ENCODE peak calls at places on chromosomes 16 and 17, in nine cellular contexts. One of them, this sample, is unnamed.

GRCh38 chr16:28182183-28182582 is 29.6 kb downstream of the XPO6 start:
- DNase-seq in RCC 7860: peak
- DNase-seq in iris pigment epithelial cell: no peak
- DNase-seq in stimulated activated CD8-positive, alpha-beta memory T cell treated with anti-CD3 and anti-CD28 coated beads, Interleukin-12 subunit alpha, Interleukin-12 subunit beta, amount 100 ng/mL, for 4 hours: peak
- DNase-seq in C1 segment of cervical spinal cord: no peak
- DNase-seq in activated CD4-positive, CD25-positive, alpha-beta regulatory T cell: no peak
- DNase-seq in AG04450: no peak
- DNase-seq in HuH-7.5: no peak
- DNase-seq in naive thymus-derived CD4-positive, alpha-beta T cell: no peak
- DNase-seq in this sample: no peak

GRCh38 chr16:57898961-57899360 is 72.0 kb downstream of the CNGB1 start:
- DNase-seq in HuH-7.5: no peak
- DNase-seq in naive thymus-derived CD4-positive, alpha-beta T cell: no peak
- DNase-seq in RCC 7860: peak
- DNase-seq in iris pigment epithelial cell: no peak
- DNase-seq in stimulated activated CD8-positive, alpha-beta memory T cell treated with anti-CD3 and anti-CD28 coated beads, Interleukin-12 subunit alpha, Interleukin-12 subunit beta, amount 100 ng/mL, for 4 hours: no peak
- DNase-seq in activated CD4-positive, CD25-positive, alpha-beta regulatory T cell: no peak
- DNase-seq in AG04450: no peak
- DNase-seq in C1 segment of cervical spinal cord: no peak
- DNase-seq in this sample: no peak

GRCh38 chr17:45790296-45790922 is 6.3 kb downstream of the CRHR1 start:
- DNase-seq in HuH-7.5: no peak
- DNase-seq in AG04450: no peak
- DNase-seq in C1 segment of cervical spinal cord: no peak
- DNase-seq in RCC 7860: no peak
- DNase-seq in iris pigment epithelial cell: no peak
- DNase-seq in stimulated activated CD8-positive, alpha-beta memory T cell treated with anti-CD3 and anti-CD28 coated beads, Interleukin-12 subunit alpha, Interleukin-12 subunit beta, amount 100 ng/mL, for 4 hours: no peak
- DNase-seq in activated CD4-positive, CD25-positive, alpha-beta regulatory T cell: no peak
- DNase-seq in naive thymus-derived CD4-positive, alpha-beta T cell: no peak
- DNase-seq in this sample: no peak

GRCh38 chr16:27432600-27432957 is 30.6 kb downstream of the IL21R start:
- DNase-seq in AG04450: peak
- DNase-seq in iris pigment epithelial cell: peak
- DNase-seq in RCC 7860: peak
- DNase-seq in HuH-7.5: no peak
- DNase-seq in naive thymus-derived CD4-positive, alpha-beta T cell: no peak
- DNase-seq in stimulated activated CD8-positive, alpha-beta memory T cell treated with anti-CD3 and anti-CD28 coated beads, Interleukin-12 subunit alpha, Interleukin-12 subunit beta, amount 100 ng/mL, for 4 hours: no peak
- DNase-seq in C1 segment of cervical spinal cord: no peak
- DNase-seq in activated CD4-positive, CD25-positive, alpha-beta regulatory T cell: no peak
- DNase-seq in this sample: no peak

GRCh38 chr17:56806949-56807348 is 26.8 kb downstream of the C17orf67 start:
- DNase-seq in AG04450: no peak
- DNase-seq in RCC 7860: no peak
- DNase-seq in naive thymus-derived CD4-positive, alpha-beta T cell: no peak
- DNase-seq in iris pigment epithelial cell: no peak
- DNase-seq in activated CD4-positive, CD25-positive, alpha-beta regulatory T cell: no peak
- DNase-seq in HuH-7.5: no peak
- DNase-seq in C1 segment of cervical spinal cord: no peak
- DNase-seq in stimulated activated CD8-positive, alpha-beta memory T cell treated with anti-CD3 and anti-CD28 coated beads, Interleukin-12 subunit alpha, Interleukin-12 subunit beta, amount 100 ng/mL, for 4 hours: no peak
- DNase-seq in this sample: no peak

GRCh38 chr16:19967963-19968362 is 83.3 kb upstream of the GPRC5B start:
- DNase-seq in HuH-7.5: no peak
- DNase-seq in AG04450: no peak
- DNase-seq in activated CD4-positive, CD25-positive, alpha-beta regulatory T cell: no peak
- DNase-seq in iris pigment epithelial cell: no peak
- DNase-seq in RCC 7860: no peak
- DNase-seq in stimulated activated CD8-positive, alpha-beta memory T cell treated with anti-CD3 and anti-CD28 coated beads, Interleukin-12 subunit alpha, Interleukin-12 subunit beta, amount 100 ng/mL, for 4 hours: no peak
- DNase-seq in C1 segment of cervical spinal cord: no peak
- DNase-seq in naive thymus-derived CD4-positive, alpha-beta T cell: no peak
- DNase-seq in this sample: no peak

GRCh38 chr16:1831537-1832075 is 4.6 kb downstream of the FAHD1 start:
- DNase-seq in activated CD4-positive, CD25-positive, alpha-beta regulatory T cell: no peak
- DNase-seq in naive thymus-derived CD4-positive, alpha-beta T cell: no peak
- DNase-seq in RCC 7860: no peak
- DNase-seq in HuH-7.5: no peak
- DNase-seq in AG04450: no peak
- DNase-seq in stimulated activated CD8-positive, alpha-beta memory T cell treated with anti-CD3 and anti-CD28 coated beads, Interleukin-12 subunit alpha, Interleukin-12 subunit beta, amount 100 ng/mL, for 4 hours: no peak
- DNase-seq in iris pigment epithelial cell: no peak
- DNase-seq in C1 segment of cervical spinal cord: no peak
- DNase-seq in this sample: no peak

GRCh38 chr16:81313731-81314602 is 795 bp upstream of the GAN start:
- DNase-seq in stimulated activated CD8-positive, alpha-beta memory T cell treated with anti-CD3 and anti-CD28 coated beads, Interleukin-12 subunit alpha, Interleukin-12 subunit beta, amount 100 ng/mL, for 4 hours: no peak
- DNase-seq in iris pigment epithelial cell: peak
- DNase-seq in C1 segment of cervical spinal cord: no peak
- DNase-seq in naive thymus-derived CD4-positive, alpha-beta T cell: peak
- DNase-seq in RCC 7860: no peak
- DNase-seq in AG04450: no peak
- DNase-seq in activated CD4-positive, CD25-positive, alpha-beta regulatory T cell: no peak
- DNase-seq in HuH-7.5: no peak
- DNase-seq in this sample: peak

GRCh38 chr16:65875362-65876199 is 490.9 kb upstream of the CDH5 start:
- DNase-seq in RCC 7860: no peak
- DNase-seq in HuH-7.5: no peak
- DNase-seq in C1 segment of cervical spinal cord: no peak
- DNase-seq in naive thymus-derived CD4-positive, alpha-beta T cell: no peak
- DNase-seq in AG04450: no peak
- DNase-seq in activated CD4-positive, CD25-positive, alpha-beta regulatory T cell: no peak
- DNase-seq in stimulated activated CD8-positive, alpha-beta memory T cell treated with anti-CD3 and anti-CD28 coated beads, Interleukin-12 subunit alpha, Interleukin-12 subunit beta, amount 100 ng/mL, for 4 hours: no peak
- DNase-seq in iris pigment epithelial cell: peak
- DNase-seq in this sample: no peak

GRCh38 chr16:81319221-81319912 is 4.6 kb downstream of the GAN start:
- DNase-seq in activated CD4-positive, CD25-positive, alpha-beta regulatory T cell: no peak
- DNase-seq in AG04450: peak
- DNase-seq in naive thymus-derived CD4-positive, alpha-beta T cell: no peak
- DNase-seq in iris pigment epithelial cell: peak
- DNase-seq in RCC 7860: peak
- DNase-seq in HuH-7.5: no peak
- DNase-seq in C1 segment of cervical spinal cord: no peak
- DNase-seq in stimulated activated CD8-positive, alpha-beta memory T cell treated with anti-CD3 and anti-CD28 coated beads, Interleukin-12 subunit alpha, Interleukin-12 subunit beta, amount 100 ng/mL, for 4 hours: no peak
- DNase-seq in this sample: no peak

GRCh38 chr17:74387365-74388218 is 20.3 kb downstream of the GPR142 start:
- DNase-seq in HuH-7.5: no peak
- DNase-seq in activated CD4-positive, CD25-positive, alpha-beta regulatory T cell: no peak
- DNase-seq in AG04450: no peak
- DNase-seq in iris pigment epithelial cell: no peak
- DNase-seq in stimulated activated CD8-positive, alpha-beta memory T cell treated with anti-CD3 and anti-CD28 coated beads, Interleukin-12 subunit alpha, Interleukin-12 subunit beta, amount 100 ng/mL, for 4 hours: no peak
- DNase-seq in RCC 7860: no peak
- DNase-seq in C1 segment of cervical spinal cord: no peak
- DNase-seq in naive thymus-derived CD4-positive, alpha-beta T cell: no peak
- DNase-seq in this sample: no peak

GRCh38 chr16:3576211-3576610 is 992 bp downstream of the NLRC3 start:
- DNase-seq in AG04450: no peak
- DNase-seq in stimulated activated CD8-positive, alpha-beta memory T cell treated with anti-CD3 and anti-CD28 coated beads, Interleukin-12 subunit alpha, Interleukin-12 subunit beta, amount 100 ng/mL, for 4 hours: no peak
- DNase-seq in naive thymus-derived CD4-positive, alpha-beta T cell: no peak
- DNase-seq in RCC 7860: no peak
- DNase-seq in activated CD4-positive, CD25-positive, alpha-beta regulatory T cell: no peak
- DNase-seq in iris pigment epithelial cell: no peak
- DNase-seq in C1 segment of cervical spinal cord: no peak
- DNase-seq in HuH-7.5: no peak
- DNase-seq in this sample: no peak

GRCh38 chr17:61159415-61159814 is 240.2 kb upstream of the TBX2 start:
- DNase-seq in RCC 7860: no peak
- DNase-seq in activated CD4-positive, CD25-positive, alpha-beta regulatory T cell: no peak
- DNase-seq in iris pigment epithelial cell: peak
- DNase-seq in AG04450: no peak
- DNase-seq in stimulated activated CD8-positive, alpha-beta memory T cell treated with anti-CD3 and anti-CD28 coated beads, Interleukin-12 subunit alpha, Interleukin-12 subunit beta, amount 100 ng/mL, for 4 hours: no peak
- DNase-seq in HuH-7.5: no peak
- DNase-seq in C1 segment of cervical spinal cord: no peak
- DNase-seq in naive thymus-derived CD4-positive, alpha-beta T cell: no peak
- DNase-seq in this sample: no peak

GRCh38 chr17:68197997-68198930 is 49.6 kb upstream of the AMZ2 start:
- DNase-seq in iris pigment epithelial cell: no peak
- DNase-seq in stimulated activated CD8-positive, alpha-beta memory T cell treated with anti-CD3 and anti-CD28 coated beads, Interleukin-12 subunit alpha, Interleukin-12 subunit beta, amount 100 ng/mL, for 4 hours: no peak
- DNase-seq in HuH-7.5: peak
- DNase-seq in activated CD4-positive, CD25-positive, alpha-beta regulatory T cell: no peak
- DNase-seq in RCC 7860: no peak
- DNase-seq in AG04450: no peak
- DNase-seq in C1 segment of cervical spinal cord: no peak
- DNase-seq in naive thymus-derived CD4-positive, alpha-beta T cell: peak
- DNase-seq in this sample: no peak